ENCODE peak calls at places on chromosomes 7 and 10, in nine cellular contexts. Q, N, T, B, D, H, S, W and U are unnamed samples.

GRCh38 chr7:88789480-88790064 is 6.0 kb downstream of the TEX47 start:
- DNase-seq in B (no peak), T (no peak), N (no peak), W (peak; percentile 45), H (no peak), D (no peak), S (no peak), Q (no peak), U (no peak)

GRCh38 chr10:33963656-33964175 is 629.2 kb upstream of the NRP1 start:
- DNase-seq in T (no peak), H (no peak), W (no peak), S (no peak), D (no peak), N (no peak), B (no peak), Q (no peak), U (no peak)

GRCh38 chr10:92886334-92886961 is 38.1 kb downstream of the EXOC6 start:
- DNase-seq in D (no peak), T (no peak), N (no peak), H (no peak), B (no peak), Q (no peak), W (peak; percentile 37), S (no peak), U (no peak)

GRCh38 chr7:77316219-77316978 is 99.8 kb downstream of the GSAP start:
- DNase-seq in N (peak; percentile 54), S (no peak), Q (no peak), D (no peak), T (no peak), H (no peak), W (no peak), B (no peak), U (no peak)

GRCh38 chr7:155459867-155460461 is 2.0 kb downstream of the EN2 start:
- DNase-seq in S (no peak), T (no peak), Q (no peak), H (no peak), B (no peak), D (no peak), N (no peak), W (no peak), U (no peak)

GRCh38 chr10:119355930-119356329 is 148.6 kb downstream of the GRK5 start:
- DNase-seq in W (peak; percentile 31), S (no peak), N (no peak), T (no peak), Q (no peak), H (no peak), D (no peak), B (no peak), U (no peak)

GRCh38 chr7:142323706-142324105 is 65.8 kb upstream of the PRSS58 start:
- DNase-seq in W (peak; percentile 34), Q (no peak), H (no peak), N (no peak), D (peak; percentile 88), S (no peak), B (no peak), T (no peak), U (peak; percentile 91)

GRCh38 chr7:28937593-28937992 is 20.5 kb downstream of the TRIL start:
- DNase-seq in Q (no peak), S (no peak), W (no peak), N (no peak), H (no peak), T (no peak), D (no peak), B (no peak), U (no peak)

GRCh38 chr10:42975558-42976352 is 101.1 kb upstream of the RET start:
- DNase-seq in D (peak; percentile 40), H (no peak), W (no peak), Q (no peak), N (no peak), B (peak; percentile 0), T (peak; percentile 75), S (no peak), U (no peak)

GRCh38 chr7:47405921-47406765 is 175.8 kb downstream of the TNS3 start:
- DNase-seq in N (peak; percentile 9), Q (peak; percentile 79), D (no peak), H (no peak), B (peak; percentile 48), T (no peak), W (peak; percentile 51), S (peak; percentile 80), U (no peak)

GRCh38 chr10:47351899-47352815 is 4.0 kb downstream of the RBP3 start:
- DNase-seq in N (peak; percentile 37), W (no peak), D (peak; percentile 44), T (peak; percentile 75), Q (no peak), S (no peak), H (no peak), B (no peak), U (no peak)

GRCh38 chr7:68176974-68177373 is 1180.3 kb downstream of the TYW1 start:
- DNase-seq in N (no peak), B (peak; percentile 6), T (peak; percentile 46), Q (peak; percentile 15), H (no peak), D (peak; percentile 81), S (peak; percentile 17), W (peak; percentile 51), U (no peak)

GRCh38 chr7:121302214-121302745 is 26.5 kb upstream of the WNT16 start:
- DNase-seq in B (no peak), Q (no peak), H (no peak), D (no peak), S (no peak), W (peak; percentile 75), N (no peak), T (no peak), U (no peak)

GRCh38 chr7:121305109-121305508 is 23.7 kb upstream of the WNT16 start:
- DNase-seq in Q (no peak), W (peak; percentile 72), B (no peak), N (no peak), S (no peak), D (no peak), T (no peak), H (no peak), U (no peak)

GRCh38 chr7:121301441-121302213 is 27.2 kb upstream of the WNT16 start:
- DNase-seq in H (no peak), S (no peak), T (no peak), Q (no peak), N (no peak), D (no peak), B (no peak), W (peak; percentile 53), U (no peak)

GRCh38 chr7:121304259-121304658 is 24.5 kb upstream of the WNT16 start:
- DNase-seq in N (no peak), T (no peak), Q (no peak), D (no peak), H (no peak), S (no peak), W (no peak), B (no peak), U (no peak)

DNA sequence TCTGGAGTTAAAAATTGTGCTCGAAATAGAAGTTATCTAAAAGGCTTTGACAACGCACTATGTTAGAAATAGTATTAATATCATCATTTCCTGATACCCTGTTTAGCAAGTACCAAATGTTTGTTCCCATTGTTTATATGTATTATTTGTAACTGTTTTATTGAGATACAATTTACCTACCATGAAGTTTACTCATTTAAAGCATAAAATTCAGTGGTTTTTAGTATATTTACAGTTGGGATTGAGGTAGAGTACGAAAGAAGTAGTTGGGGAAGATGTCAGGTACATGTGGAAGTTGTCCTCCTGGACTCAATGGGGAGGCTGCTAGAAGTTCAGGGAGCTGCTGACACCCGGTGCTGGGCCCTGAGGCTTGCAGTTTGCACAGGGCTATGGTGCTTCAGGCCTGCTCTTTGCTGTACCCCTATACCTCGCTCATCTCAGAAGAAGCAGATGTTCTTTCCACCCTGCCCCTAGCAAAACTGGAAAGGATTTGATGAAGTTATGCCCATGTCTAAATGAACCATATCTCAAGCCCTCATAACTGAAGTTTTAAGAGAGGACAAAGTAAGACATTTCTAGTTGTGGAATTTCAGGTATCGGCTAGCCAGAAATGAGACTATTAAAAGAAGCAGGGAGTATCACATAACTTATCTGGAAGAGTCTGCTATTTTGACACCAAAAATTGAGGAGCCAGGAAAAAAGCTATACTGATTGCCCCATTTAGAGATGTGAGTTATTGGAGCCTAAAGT is 25.2 kb upstream of the WNT16 start:
- DNase-seq in D (peak; percentile 33), Q (no peak), T (no peak), S (no peak), N (no peak), B (no peak), W (no peak), H (no peak), U (no peak)
- TF ChIP-seq CTCF in D (peak; percentile 36), Q (no peak), T (no peak), S (no peak), N (no peak), B (no peak), W (peak; percentile 24), H (no peak), U (no peak)

GRCh38 chr7:24576171-24577052 is 3.2 kb downstream of the PALS2 start:
- DNase-seq in H (no peak), B (no peak), N (no peak), Q (no peak), T (no peak), W (peak; percentile 90), S (peak; percentile 34), D (peak; percentile 34), U (peak; percentile 33)
- TF ChIP-seq CTCF in H (peak; percentile 46), B (peak; percentile 25), N (peak; percentile 76), Q (peak; percentile 63), T (peak; percentile 87), W (peak; percentile 75), S (peak; percentile 58), D (peak; percentile 83), U (peak; percentile 67)

GRCh38 chr10:30834636-30835035 is 197.0 kb downstream of the ZNF438 start:
- DNase-seq in T (no peak), W (no peak), N (no peak), H (no peak), D (no peak), S (no peak), B (no peak), Q (no peak), U (no peak)

GRCh38 chr10:30836411-30836810 is 195.3 kb downstream of the ZNF438 start:
- DNase-seq in D (no peak), H (no peak), N (no peak), T (no peak), B (no peak), W (no peak), Q (no peak), S (no peak), U (no peak)

GRCh38 chr10:30833625-30833970 is 198.1 kb downstream of the ZNF438 start:
- DNase-seq in B (no peak), N (no peak), T (no peak), D (no peak), H (no peak), W (peak; percentile 24), Q (no peak), S (no peak), U (no peak)

GRCh38 chr10:30834143-30834542 is 197.5 kb downstream of the ZNF438 start:
- DNase-seq in W (no peak), S (no peak), Q (no peak), N (no peak), T (no peak), D (no peak), B (no peak), H (no peak), U (no peak)

GRCh38 chr10:30835146-30835545 is 196.5 kb downstream of the ZNF438 start:
- DNase-seq in T (no peak), D (no peak), B (no peak), W (no peak), S (no peak), N (no peak), H (no peak), Q (no peak), U (no peak)
- TF ChIP-seq CTCF in T (no peak), D (no peak), B (no peak), W (no peak), S (no peak), N (no peak), H (no peak), Q (no peak), U (no peak)

GRCh38 chr10:44325878-44326277 is 59.0 kb downstream of the CXCL12 start:
- DNase-seq in S (no peak), N (no peak), Q (no peak), T (no peak), H (no peak), D (no peak), W (no peak), B (no peak), U (no peak)
- TF ChIP-seq CTCF in S (no peak), N (no peak), Q (no peak), T (no peak), H (no peak), D (no peak), W (no peak), B (no peak), U (no peak)